ENCODE peak calls at places on chromosomes 12 and 14, in six cellular contexts. One of them, this sample, is unnamed.

GRCh38 chr14:30153662-30154061 is 226.0 kb upstream of the PRKD1 start:
- DNase-seq in posterior cingulate gyrus: no peak
- DNase-seq in HTR-8/SVneo: no peak
- DNase-seq in CD8-positive, alpha-beta T cell: no peak
- DNase-seq in heart left ventricle: no peak
- DNase-seq in activated CD4-positive, alpha-beta T cell treated with anti-CD3 and anti-CD28 coated beads, Interleukin-2, amount 10 ng/mL, durations not matched to agents 24 days and 14 days: no peak
- DNase-seq in this sample: no peak

GRCh38 chr14:105999361-106000028 is 473.1 kb downstream of the TMEM121 start:
- DNase-seq in activated CD4-positive, alpha-beta T cell treated with anti-CD3 and anti-CD28 coated beads, Interleukin-2, amount 10 ng/mL, durations not matched to agents 24 days and 14 days: peak
- DNase-seq in CD8-positive, alpha-beta T cell: peak
- DNase-seq in heart left ventricle: peak
- DNase-seq in HTR-8/SVneo: no peak
- DNase-seq in posterior cingulate gyrus: peak
- DNase-seq in this sample: no peak

GRCh38 chr14:95319312-95320075 is at the start of gene CLMN:
- DNase-seq in heart left ventricle: peak
- DNase-seq in posterior cingulate gyrus: peak
- DNase-seq in activated CD4-positive, alpha-beta T cell treated with anti-CD3 and anti-CD28 coated beads, Interleukin-2, amount 10 ng/mL, durations not matched to agents 24 days and 14 days: peak
- DNase-seq in CD8-positive, alpha-beta T cell: no peak
- DNase-seq in HTR-8/SVneo: peak
- DNase-seq in this sample: no peak

GRCh38 chr12:78797201-78797931 is 67.2 kb upstream of the SYT1 start:
- DNase-seq in heart left ventricle: no peak
- DNase-seq in CD8-positive, alpha-beta T cell: no peak
- DNase-seq in posterior cingulate gyrus: no peak
- DNase-seq in HTR-8/SVneo: no peak
- DNase-seq in activated CD4-positive, alpha-beta T cell treated with anti-CD3 and anti-CD28 coated beads, Interleukin-2, amount 10 ng/mL, durations not matched to agents 24 days and 14 days: no peak
- DNase-seq in this sample: no peak

GRCh38 chr12:15772405-15773018 is 16.7 kb downstream of the EPS8 start:
- DNase-seq in CD8-positive, alpha-beta T cell: no peak
- DNase-seq in posterior cingulate gyrus: no peak
- DNase-seq in HTR-8/SVneo: no peak
- DNase-seq in heart left ventricle: no peak
- DNase-seq in activated CD4-positive, alpha-beta T cell treated with anti-CD3 and anti-CD28 coated beads, Interleukin-2, amount 10 ng/mL, durations not matched to agents 24 days and 14 days: no peak
- DNase-seq in this sample: no peak

GRCh38 chr12:28936221-28936620 is 212.9 kb upstream of the FAR2 start:
- DNase-seq in CD8-positive, alpha-beta T cell: no peak
- DNase-seq in activated CD4-positive, alpha-beta T cell treated with anti-CD3 and anti-CD28 coated beads, Interleukin-2, amount 10 ng/mL, durations not matched to agents 24 days and 14 days: no peak
- DNase-seq in posterior cingulate gyrus: peak
- DNase-seq in heart left ventricle: no peak
- DNase-seq in HTR-8/SVneo: no peak
- DNase-seq in this sample: no peak

GRCh38 chr12:52643233-52644077 is 8.6 kb downstream of the KRT2 start:
- DNase-seq in CD8-positive, alpha-beta T cell: no peak
- DNase-seq in posterior cingulate gyrus: no peak
- DNase-seq in heart left ventricle: no peak
- DNase-seq in activated CD4-positive, alpha-beta T cell treated with anti-CD3 and anti-CD28 coated beads, Interleukin-2, amount 10 ng/mL, durations not matched to agents 24 days and 14 days: no peak
- DNase-seq in HTR-8/SVneo: no peak
- DNase-seq in this sample: peak

GRCh38 chr12:26298785-26299621 is 103.6 kb downstream of the SSPN start:
- DNase-seq in CD8-positive, alpha-beta T cell: no peak
- DNase-seq in heart left ventricle: no peak
- DNase-seq in HTR-8/SVneo: peak
- DNase-seq in activated CD4-positive, alpha-beta T cell treated with anti-CD3 and anti-CD28 coated beads, Interleukin-2, amount 10 ng/mL, durations not matched to agents 24 days and 14 days: peak
- DNase-seq in posterior cingulate gyrus: no peak
- DNase-seq in this sample: no peak

GRCh38 chr12:613996-614726 is 49.1 kb downstream of the NINJ2 start:
- DNase-seq in posterior cingulate gyrus: peak
- DNase-seq in heart left ventricle: no peak
- DNase-seq in HTR-8/SVneo: peak
- DNase-seq in CD8-positive, alpha-beta T cell: no peak
- DNase-seq in activated CD4-positive, alpha-beta T cell treated with anti-CD3 and anti-CD28 coated beads, Interleukin-2, amount 10 ng/mL, durations not matched to agents 24 days and 14 days: peak
- DNase-seq in this sample: no peak

GRCh38 chr12:111211910-111212757 is 156.8 kb downstream of the PHETA1 start:
- DNase-seq in activated CD4-positive, alpha-beta T cell treated with anti-CD3 and anti-CD28 coated beads, Interleukin-2, amount 10 ng/mL, durations not matched to agents 24 days and 14 days: peak
- DNase-seq in posterior cingulate gyrus: no peak
- DNase-seq in CD8-positive, alpha-beta T cell: no peak
- DNase-seq in heart left ventricle: no peak
- DNase-seq in HTR-8/SVneo: no peak
- DNase-seq in this sample: no peak

GRCh38 chr12:113537751-113538087 is 66.0 kb upstream of the LHX5 start:
- DNase-seq in CD8-positive, alpha-beta T cell: no peak
- DNase-seq in activated CD4-positive, alpha-beta T cell treated with anti-CD3 and anti-CD28 coated beads, Interleukin-2, amount 10 ng/mL, durations not matched to agents 24 days and 14 days: no peak
- DNase-seq in HTR-8/SVneo: no peak
- DNase-seq in heart left ventricle: no peak
- DNase-seq in posterior cingulate gyrus: no peak
- DNase-seq in this sample: no peak

GRCh38 chr12:65832217-65832616 is 7.9 kb downstream of the HMGA2 start:
- DNase-seq in activated CD4-positive, alpha-beta T cell treated with anti-CD3 and anti-CD28 coated beads, Interleukin-2, amount 10 ng/mL, durations not matched to agents 24 days and 14 days: no peak
- DNase-seq in HTR-8/SVneo: no peak
- DNase-seq in posterior cingulate gyrus: no peak
- DNase-seq in heart left ventricle: no peak
- DNase-seq in CD8-positive, alpha-beta T cell: no peak
- DNase-seq in this sample: no peak

GRCh38 chr12:94147991-94148840 is at the start of gene PLXNC1:
- DNase-seq in HTR-8/SVneo: no peak
- DNase-seq in posterior cingulate gyrus: peak
- DNase-seq in activated CD4-positive, alpha-beta T cell treated with anti-CD3 and anti-CD28 coated beads, Interleukin-2, amount 10 ng/mL, durations not matched to agents 24 days and 14 days: peak
- DNase-seq in CD8-positive, alpha-beta T cell: peak
- DNase-seq in heart left ventricle: peak
- DNase-seq in this sample: peak

GRCh38 chr12:9342614-9343353 is 134.6 kb upstream of the PZP start:
- DNase-seq in heart left ventricle: no peak
- DNase-seq in activated CD4-positive, alpha-beta T cell treated with anti-CD3 and anti-CD28 coated beads, Interleukin-2, amount 10 ng/mL, durations not matched to agents 24 days and 14 days: no peak
- DNase-seq in CD8-positive, alpha-beta T cell: no peak
- DNase-seq in HTR-8/SVneo: no peak
- DNase-seq in posterior cingulate gyrus: no peak
- DNase-seq in this sample: no peak

GRCh38 chr12:49983892-49984291 is 11.1 kb downstream of the AQP6 start:
- DNase-seq in activated CD4-positive, alpha-beta T cell treated with anti-CD3 and anti-CD28 coated beads, Interleukin-2, amount 10 ng/mL, durations not matched to agents 24 days and 14 days: no peak
- DNase-seq in HTR-8/SVneo: peak
- DNase-seq in CD8-positive, alpha-beta T cell: no peak
- DNase-seq in heart left ventricle: no peak
- DNase-seq in posterior cingulate gyrus: no peak
- DNase-seq in this sample: no peak

GRCh38 chr14:40574780-40575179 is 1031.9 kb upstream of the LRFN5 start:
- DNase-seq in CD8-positive, alpha-beta T cell: no peak
- DNase-seq in HTR-8/SVneo: no peak
- DNase-seq in posterior cingulate gyrus: no peak
- DNase-seq in activated CD4-positive, alpha-beta T cell treated with anti-CD3 and anti-CD28 coated beads, Interleukin-2, amount 10 ng/mL, durations not matched to agents 24 days and 14 days: no peak
- DNase-seq in heart left ventricle: no peak
- DNase-seq in this sample: no peak

GRCh38 chr12:43255642-43256041 is 296.4 kb downstream of the ADAMTS20 start:
- DNase-seq in HTR-8/SVneo: no peak
- DNase-seq in CD8-positive, alpha-beta T cell: no peak
- DNase-seq in heart left ventricle: no peak
- DNase-seq in posterior cingulate gyrus: no peak
- DNase-seq in activated CD4-positive, alpha-beta T cell treated with anti-CD3 and anti-CD28 coated beads, Interleukin-2, amount 10 ng/mL, durations not matched to agents 24 days and 14 days: no peak
- DNase-seq in this sample: no peak

GRCh38 chr12:53624453-53624852 is 1.7 kb downstream of the ATF7 start:
- DNase-seq in activated CD4-positive, alpha-beta T cell treated with anti-CD3 and anti-CD28 coated beads, Interleukin-2, amount 10 ng/mL, durations not matched to agents 24 days and 14 days: no peak
- DNase-seq in heart left ventricle: no peak
- DNase-seq in HTR-8/SVneo: no peak
- DNase-seq in CD8-positive, alpha-beta T cell: no peak
- DNase-seq in posterior cingulate gyrus: no peak
- DNase-seq in this sample: no peak

GRCh38 chr12:106766393-106766826 is 8.1 kb upstream of the RIC8B start:
- DNase-seq in activated CD4-positive, alpha-beta T cell treated with anti-CD3 and anti-CD28 coated beads, Interleukin-2, amount 10 ng/mL, durations not matched to agents 24 days and 14 days: no peak
- DNase-seq in CD8-positive, alpha-beta T cell: no peak
- DNase-seq in posterior cingulate gyrus: no peak
- DNase-seq in heart left ventricle: peak
- DNase-seq in HTR-8/SVneo: no peak
- DNase-seq in this sample: no peak

GRCh38 chr14:21042918-21043317 is 756 bp downstream of the RNASE7 start:
- DNase-seq in posterior cingulate gyrus: peak
- DNase-seq in HTR-8/SVneo: no peak
- DNase-seq in CD8-positive, alpha-beta T cell: no peak
- DNase-seq in activated CD4-positive, alpha-beta T cell treated with anti-CD3 and anti-CD28 coated beads, Interleukin-2, amount 10 ng/mL, durations not matched to agents 24 days and 14 days: no peak
- DNase-seq in heart left ventricle: no peak
- DNase-seq in this sample: no peak

GRCh38 chr14:56463491-56463890 is 116.1 kb upstream of the TMEM260 start:
- DNase-seq in CD8-positive, alpha-beta T cell: no peak
- DNase-seq in posterior cingulate gyrus: no peak
- DNase-seq in heart left ventricle: no peak
- DNase-seq in HTR-8/SVneo: no peak
- DNase-seq in activated CD4-positive, alpha-beta T cell treated with anti-CD3 and anti-CD28 coated beads, Interleukin-2, amount 10 ng/mL, durations not matched to agents 24 days and 14 days: no peak
- DNase-seq in this sample: no peak

GRCh38 chr12:79451365-79451764 is 239.4 kb downstream of the PAWR start:
- DNase-seq in posterior cingulate gyrus: no peak
- DNase-seq in HTR-8/SVneo: no peak
- DNase-seq in heart left ventricle: no peak
- DNase-seq in activated CD4-positive, alpha-beta T cell treated with anti-CD3 and anti-CD28 coated beads, Interleukin-2, amount 10 ng/mL, durations not matched to agents 24 days and 14 days: no peak
- DNase-seq in CD8-positive, alpha-beta T cell: no peak
- DNase-seq in this sample: no peak

GRCh38 chr14:46048127-46048526 is 603.5 kb downstream of the RPL10L start:
- DNase-seq in posterior cingulate gyrus: no peak
- DNase-seq in activated CD4-positive, alpha-beta T cell treated with anti-CD3 and anti-CD28 coated beads, Interleukin-2, amount 10 ng/mL, durations not matched to agents 24 days and 14 days: no peak
- DNase-seq in heart left ventricle: no peak
- DNase-seq in HTR-8/SVneo: peak
- DNase-seq in CD8-positive, alpha-beta T cell: no peak
- DNase-seq in this sample: no peak

GRCh38 chr12:123983822-123984485 is 10.9 kb downstream of the ZNF664 start:
- DNase-seq in HTR-8/SVneo: peak
- DNase-seq in heart left ventricle: peak
- DNase-seq in activated CD4-positive, alpha-beta T cell treated with anti-CD3 and anti-CD28 coated beads, Interleukin-2, amount 10 ng/mL, durations not matched to agents 24 days and 14 days: peak
- DNase-seq in posterior cingulate gyrus: peak
- DNase-seq in CD8-positive, alpha-beta T cell: no peak
- DNase-seq in this sample: no peak

GRCh38 chr12:6335451-6336078 is 6.3 kb downstream of the TNFRSF1A start:
- DNase-seq in posterior cingulate gyrus: no peak
- DNase-seq in CD8-positive, alpha-beta T cell: peak
- DNase-seq in activated CD4-positive, alpha-beta T cell treated with anti-CD3 and anti-CD28 coated beads, Interleukin-2, amount 10 ng/mL, durations not matched to agents 24 days and 14 days: peak
- DNase-seq in heart left ventricle: peak
- DNase-seq in HTR-8/SVneo: peak
- DNase-seq in this sample: no peak

GRCh38 chr12:109718390-109718789 is 4.8 kb downstream of the FAM222A start:
- DNase-seq in posterior cingulate gyrus: peak
- DNase-seq in CD8-positive, alpha-beta T cell: no peak
- DNase-seq in activated CD4-positive, alpha-beta T cell treated with anti-CD3 and anti-CD28 coated beads, Interleukin-2, amount 10 ng/mL, durations not matched to agents 24 days and 14 days: no peak
- DNase-seq in HTR-8/SVneo: no peak
- DNase-seq in heart left ventricle: no peak
- DNase-seq in this sample: no peak

GRCh38 chr12:116459921-116460666 is 99.1 kb upstream of the MAP1LC3B2 start:
- DNase-seq in activated CD4-positive, alpha-beta T cell treated with anti-CD3 and anti-CD28 coated beads, Interleukin-2, amount 10 ng/mL, durations not matched to agents 24 days and 14 days: no peak
- DNase-seq in heart left ventricle: no peak
- DNase-seq in CD8-positive, alpha-beta T cell: no peak
- DNase-seq in posterior cingulate gyrus: no peak
- DNase-seq in HTR-8/SVneo: no peak
- DNase-seq in this sample: no peak

GRCh38 chr14:22002860-22003284 is 329.3 kb upstream of the OR4E1 start:
- DNase-seq in heart left ventricle: no peak
- DNase-seq in activated CD4-positive, alpha-beta T cell treated with anti-CD3 and anti-CD28 coated beads, Interleukin-2, amount 10 ng/mL, durations not matched to agents 24 days and 14 days: peak
- DNase-seq in posterior cingulate gyrus: peak
- DNase-seq in CD8-positive, alpha-beta T cell: peak
- DNase-seq in HTR-8/SVneo: no peak
- DNase-seq in this sample: no peak

GRCh38 chr14:20499108-20499507 is 6.2 kb upstream of the RNASE10 start:
- DNase-seq in posterior cingulate gyrus: no peak
- DNase-seq in HTR-8/SVneo: no peak
- DNase-seq in CD8-positive, alpha-beta T cell: no peak
- DNase-seq in activated CD4-positive, alpha-beta T cell treated with anti-CD3 and anti-CD28 coated beads, Interleukin-2, amount 10 ng/mL, durations not matched to agents 24 days and 14 days: no peak
- DNase-seq in heart left ventricle: no peak
- DNase-seq in this sample: no peak

This sample was measured in type B pancreatic cell.